ENCODE peak calls at places on chromosomes 7 and 10, in nine cellular contexts. R is upper lobe of right lung, W is SK-N-SH, D is astrocyte, S is adrenal gland, U is body of pancreas, G is heart right ventricle, L is lung, T is OCI-LY7. K is an unnamed sample.

GRCh38 chr10:43322769-43323168 is 48.7 kb upstream of the FXYD4 start:
- DNase-seq in G (peak; percentile 89), D (peak; percentile 59), R (peak; percentile 94), T (no peak), L (peak; percentile 94), S (peak; percentile 98), W (peak; percentile 96), U (peak; percentile 93), K (peak; percentile 64)

GRCh38 chr10:3995302-3996210 is 210.5 kb upstream of the KLF6 start:
- DNase-seq in R (no peak), U (no peak), D (peak; percentile 89), L (no peak), W (no peak), T (no peak), G (no peak), S (no peak), K (no peak)

GRCh38 chr10:33570495-33570894 is 236.0 kb upstream of the NRP1 start:
- DNase-seq in D (no peak), U (no peak), S (peak; percentile 32), W (no peak), G (no peak), R (no peak), T (no peak), L (no peak), K (no peak)

GRCh38 chr7:47611045-47611511 is 29.2 kb upstream of the TNS3 start:
- DNase-seq in R (no peak), W (no peak), T (no peak), L (no peak), G (no peak), S (no peak), D (no peak), U (peak; percentile 86), K (peak; percentile 71)

GRCh38 chr10:103941801-103942200 is 23.8 kb upstream of the STN1 start:
- DNase-seq in G (no peak), T (no peak), D (no peak), U (no peak), R (no peak), W (no peak), L (no peak), S (no peak), K (no peak)

GRCh38 chr10:112988839-112989406 is 38.9 kb downstream of the TCF7L2 start:
- DNase-seq in U (no peak), W (no peak), G (no peak), S (peak; percentile 31), T (no peak), D (no peak), R (no peak), L (no peak), K (no peak)

GRCh38 chr7:44213872-44214595 is 13.3 kb downstream of the YKT6 start:
- DNase-seq in W (peak; percentile 84), S (no peak), L (no peak), R (peak; percentile 40), T (peak; percentile 81), G (peak; percentile 8), D (peak; percentile 17), U (no peak), K (peak; percentile 22)

GRCh38 chr10:131808370-131808930 is 92.4 kb upstream of the PPP2R2D start:
- DNase-seq in D (no peak), S (no peak), W (no peak), U (no peak), T (no peak), G (no peak), R (no peak), L (no peak), K (no peak)

GRCh38 chr10:43863859-43864591 is 215.3 kb upstream of the ZNF32 start:
- DNase-seq in U (peak; percentile 42), G (peak; percentile 44), R (no peak), T (no peak), L (no peak), W (no peak), D (peak; percentile 90), S (no peak), K (peak; percentile 63)

GRCh38 chr7:12518920-12519681 is 51.4 kb upstream of the SCIN start:
- DNase-seq in W (peak; percentile 35), R (no peak), S (no peak), T (no peak), G (no peak), L (no peak), D (no peak), U (no peak), K (no peak)

GRCh38 chr10:45468110-45468509 is 94.1 kb downstream of the ALOX5 start:
- DNase-seq in G (no peak), T (no peak), W (no peak), S (no peak), D (no peak), R (no peak), U (no peak), L (no peak), K (no peak)

GRCh38 chr10:130432271-130432670 is 296.1 kb downstream of the GLRX3 start:
- DNase-seq in W (no peak), L (peak; percentile 17), S (no peak), D (no peak), G (no peak), R (no peak), U (no peak), T (no peak), K (no peak)

GRCh38 chr7:115300228-115300870 is 378.5 kb downstream of the MDFIC start:
- DNase-seq in D (peak; percentile 64), T (no peak), L (no peak), W (no peak), S (no peak), U (no peak), R (no peak), G (no peak), K (no peak)

GRCh38 chr10:103839867-103840746 is 15.3 kb downstream of the SH3PXD2A start:
- DNase-seq in G (peak; percentile 80), D (no peak), R (peak; percentile 86), L (peak; percentile 65), U (peak; percentile 62), S (no peak), T (no peak), W (no peak), K (no peak)

GRCh38 chr7:40763319-40764287 is 628.8 kb downstream of the SUGCT start:
- DNase-seq in R (no peak), W (peak; percentile 8), D (peak; percentile 53), T (peak; percentile 13), L (no peak), S (no peak), U (no peak), G (no peak), K (no peak)

GRCh38 chr7:128167316-128167691 is 73.8 kb upstream of the LEP start:
- DNase-seq in T (no peak), S (peak; percentile 63), L (no peak), G (no peak), R (no peak), W (peak; percentile 96), U (peak; percentile 77), D (peak; percentile 63), K (no peak)

GRCh38 chr7:108114117-108114841 is 15.9 kb downstream of the LAMB4 start:
- DNase-seq in G (no peak), D (no peak), W (no peak), R (no peak), S (peak; percentile 7), T (peak; percentile 24), U (peak; percentile 38), L (no peak), K (no peak)

GRCh38 chr7:50940621-50941020 is 157.9 kb upstream of the GRB10 start:
- DNase-seq in W (no peak), U (no peak), R (no peak), T (no peak), G (no peak), D (peak; percentile 45), S (no peak), L (no peak), K (no peak)

GRCh38 chr7:135714534-135715009 is 13.4 kb downstream of the SLC13A4 start:
- DNase-seq in U (no peak), G (no peak), W (peak; percentile 82), D (peak; percentile 52), S (no peak), R (no peak), L (no peak), T (no peak), K (no peak)

GRCh38 chr10:131820626-131821025 is 80.2 kb upstream of the PPP2R2D start:
- DNase-seq in T (no peak), U (no peak), W (no peak), G (no peak), D (no peak), S (no peak), R (peak; percentile 8), L (no peak), K (no peak)

GRCh38 chr7:132416395-132416794 is 159.9 kb downstream of the PLXNA4 start:
- DNase-seq in R (no peak), G (no peak), T (no peak), S (no peak), U (no peak), D (no peak), L (no peak), W (no peak), K (no peak)

GRCh38 chr10:28939352-28940157 is 262.2 kb downstream of the BAMBI start:
- DNase-seq in T (no peak), U (peak; percentile 82), S (peak; percentile 39), G (peak; percentile 21), D (peak; percentile 77), W (no peak), L (peak; percentile 74), R (peak; percentile 68), K (no peak)

GRCh38 chr10:6275022-6275997 is 72.6 kb downstream of the PFKFB3 start:
- DNase-seq in D (peak; percentile 99), U (peak; percentile 63), G (peak; percentile 84), T (no peak), R (peak; percentile 94), S (peak; percentile 91), L (peak; percentile 92), W (peak; percentile 36), K (peak; percentile 65)

GRCh38 chr7:5622286-5622685 is 159.2 kb downstream of the RNF216 start:
- DNase-seq in D (no peak), U (no peak), W (peak; percentile 28), G (no peak), R (no peak), L (no peak), S (no peak), T (no peak), K (no peak)
- H3K36me3 ChIP-seq in D (peaks cover 6% of the 10 kb centered on the region), U (no peaks in the 10 kb centered on the region), W (peaks cover 50% of the 10 kb centered on the region), G (peaks cover 26% of the 10 kb centered on the region), R (peaks cover 47% of the 10 kb centered on the region), L (peaks cover 38% of the 10 kb centered on the region), S (no peaks in the 10 kb centered on the region), T (peaks cover 16% of the 10 kb centered on the region), K (peaks cover 40% of the 10 kb centered on the region)

GRCh38 chr7:157397751-157398691 is 61.2 kb downstream of the DNAJB6 start:
- DNase-seq in R (no peak), T (peak; percentile 31), U (peak; percentile 32), S (peak; percentile 37), G (no peak), L (peak; percentile 40), W (peak; percentile 86), D (peak; percentile 64), K (no peak)
- H3K27ac ChIP-seq in R (peak overlapping the region; percentile 68), T (no peak overlapping the region), U (no peak overlapping the region), S (peak overlapping the region; percentile 6), G (peak overlapping the region; percentile 79), L (peak overlapping the region; percentile 72), W (peak overlapping the region; percentile 76), D (peak overlapping the region; percentile 46), K (peak overlapping the region; percentile 48)

GRCh38 chr10:79221110-79222051 is 125.9 kb upstream of the PPIF start:
- DNase-seq in U (peak; percentile 84), L (no peak), S (peak; percentile 85), W (peak; percentile 84), D (peak; percentile 86), R (peak; percentile 70), G (peak; percentile 80), T (no peak), K (no peak)
- H3K36me3 ChIP-seq in U (peaks cover 2% of the 10 kb centered on the region), L (peaks cover 23% of the 10 kb centered on the region), S (no peaks in the 10 kb centered on the region), W (peaks cover 17% of the 10 kb centered on the region), D (peaks cover 33% of the 10 kb centered on the region), R (peaks cover 32% of the 10 kb centered on the region), G (peaks cover 15% of the 10 kb centered on the region), T (no peaks in the 10 kb centered on the region), K (no peaks in the 10 kb centered on the region)

GRCh38 chr10:125991009-125991788 is 94.8 kb downstream of the FANK1 start:
- DNase-seq in W (peak; percentile 33), U (no peak), S (no peak), G (no peak), D (no peak), T (no peak), L (no peak), R (no peak), K (no peak)
- H3K27ac ChIP-seq in W (no peak overlapping the region), U (no peak overlapping the region), S (no peak overlapping the region), G (no peak overlapping the region), D (no peak overlapping the region), T (no peak overlapping the region), L (no peak overlapping the region), R (no peak overlapping the region), K (no peak overlapping the region)

K was measured in Peyer's patch.